ENCODE peak calls at places on chromosomes 4 and X, in four cellular contexts. K is BJ; P is body of pancreas; N is stimulated activated CD4-positive, alpha-beta T cell treated with anti-CD3 and anti-CD28 coated beads, Interleukin-4, amount 100 ng/mL, for 4 hours. O is an unnamed sample.
A peak's percentile ranks its signal among the peaks of the same experiment; 100 is the strongest.

GRCh38 chrX:68693481-68694410 is 46.3 kb downstream of the STARD8 start:
- DNase-seq in P (peak; percentile 79), N (no peak), K (no peak), O (no peak)

GRCh38 chrX:6383911-6384310 is 151.0 kb downstream of the VCX3A start:
- DNase-seq in K (no peak), N (no peak), P (no peak), O (no peak)

GRCh38 chr4:36235306-36235705 is 9.0 kb downstream of the ARAP2 start:
- DNase-seq in P (no peak), K (no peak), N (no peak), O (no peak)

GRCh38 chr4:70902577-70903281 is 560 bp downstream of the MOB1B start:
- DNase-seq in P (no peak), K (no peak), N (no peak), O (no peak)

GRCh38 chr4:151055539-151055938 is 40.5 kb upstream of the LRBA start:
- DNase-seq in K (no peak), N (no peak), P (no peak), O (no peak)

GRCh38 chrX:150517303-150517896 is 51.0 kb upstream of the MTM1 start:
- DNase-seq in P (no peak), N (no peak), K (peak; percentile 4), O (no peak)

GRCh38 chr4:143089847-143090246 is 94.9 kb upstream of the USP38 start:
- DNase-seq in P (no peak), K (no peak), N (no peak), O (no peak)

GRCh38 chr4:153520871-153521329 is 54.7 kb downstream of the TMEM131L start:
- DNase-seq in P (no peak), K (no peak), N (no peak), O (no peak)

GRCh38 chr4:78707268-78707667 is 68.9 kb upstream of the BMP2K start:
- DNase-seq in K (no peak), N (no peak), P (no peak), O (no peak)

O was measured in NCI-H774.